ENCODE peak calls at places on chromosomes 2 and 18, in ten cellular contexts. One of them, this sample, is unnamed.

GRCh38 chr2:236180501-236180816 is 12.3 kb upstream of the GBX2 start:
- DNase-seq in body of pancreas: no peak
- DNase-seq in cardiac muscle cell: no peak
- DNase-seq in adipocyte: no peak
- DNase-seq in CD4-positive, CD25-positive, alpha-beta regulatory T cell: no peak
- DNase-seq in upper lobe of right lung: no peak
- DNase-seq in effector memory CD4-positive, alpha-beta T cell: no peak
- DNase-seq in colonic mucosa: no peak
- DNase-seq in SK-N-SH: no peak
- DNase-seq in Peyer's patch: no peak
- DNase-seq in this sample: no peak

GRCh38 chr18:61855127-61855991 is 37.4 kb downstream of the RNF152 start:
- DNase-seq in SK-N-SH: peak; percentile 69
- DNase-seq in adipocyte: no peak
- DNase-seq in effector memory CD4-positive, alpha-beta T cell: no peak
- DNase-seq in CD4-positive, CD25-positive, alpha-beta regulatory T cell: no peak
- DNase-seq in cardiac muscle cell: no peak
- DNase-seq in body of pancreas: no peak
- DNase-seq in colonic mucosa: no peak
- DNase-seq in Peyer's patch: no peak
- DNase-seq in upper lobe of right lung: no peak
- DNase-seq in this sample: no peak

GRCh38 chr18:29873211-29873610 is 1169.3 kb downstream of the DSC3 start:
- DNase-seq in colonic mucosa: no peak
- DNase-seq in Peyer's patch: no peak
- DNase-seq in upper lobe of right lung: no peak
- DNase-seq in cardiac muscle cell: no peak
- DNase-seq in SK-N-SH: no peak
- DNase-seq in body of pancreas: no peak
- DNase-seq in adipocyte: no peak
- DNase-seq in CD4-positive, CD25-positive, alpha-beta regulatory T cell: no peak
- DNase-seq in effector memory CD4-positive, alpha-beta T cell: no peak
- DNase-seq in this sample: no peak

GRCh38 chr2:85661139-85661858 is 6.7 kb downstream of the SFTPB start:
- DNase-seq in adipocyte: no peak
- DNase-seq in Peyer's patch: no peak
- DNase-seq in effector memory CD4-positive, alpha-beta T cell: no peak
- DNase-seq in SK-N-SH: no peak
- DNase-seq in CD4-positive, CD25-positive, alpha-beta regulatory T cell: no peak
- DNase-seq in cardiac muscle cell: no peak
- DNase-seq in upper lobe of right lung: peak; percentile 85
- DNase-seq in body of pancreas: no peak
- DNase-seq in colonic mucosa: no peak
- DNase-seq in this sample: no peak

GRCh38 chr2:219107837-219108236 is 47.1 kb upstream of the IHH start:
- DNase-seq in colonic mucosa: peak; percentile 49
- DNase-seq in upper lobe of right lung: peak; percentile 67
- DNase-seq in cardiac muscle cell: peak; percentile 35
- DNase-seq in Peyer's patch: no peak
- DNase-seq in SK-N-SH: no peak
- DNase-seq in effector memory CD4-positive, alpha-beta T cell: no peak
- DNase-seq in CD4-positive, CD25-positive, alpha-beta regulatory T cell: no peak
- DNase-seq in body of pancreas: no peak
- DNase-seq in adipocyte: no peak
- DNase-seq in this sample: no peak

GRCh38 chr18:32318581-32318980 is 128.7 kb downstream of the MEP1B start:
- DNase-seq in upper lobe of right lung: no peak
- DNase-seq in SK-N-SH: no peak
- DNase-seq in colonic mucosa: no peak
- DNase-seq in cardiac muscle cell: no peak
- DNase-seq in effector memory CD4-positive, alpha-beta T cell: no peak
- DNase-seq in Peyer's patch: no peak
- DNase-seq in body of pancreas: no peak
- DNase-seq in adipocyte: no peak
- DNase-seq in CD4-positive, CD25-positive, alpha-beta regulatory T cell: no peak
- DNase-seq in this sample: no peak

GRCh38 chr18:80154293-80154692 is 45.2 kb downstream of the ADNP2 start:
- DNase-seq in upper lobe of right lung: no peak
- DNase-seq in SK-N-SH: no peak
- DNase-seq in body of pancreas: peak; percentile 58
- DNase-seq in Peyer's patch: peak; percentile 34
- DNase-seq in colonic mucosa: no peak
- DNase-seq in effector memory CD4-positive, alpha-beta T cell: no peak
- DNase-seq in CD4-positive, CD25-positive, alpha-beta regulatory T cell: no peak
- DNase-seq in adipocyte: peak; percentile 36
- DNase-seq in cardiac muscle cell: no peak
- DNase-seq in this sample: no peak

GRCh38 chr2:62333961-62334360 is 138.0 kb downstream of the B3GNT2 start:
- DNase-seq in colonic mucosa: no peak
- DNase-seq in body of pancreas: no peak
- DNase-seq in Peyer's patch: no peak
- DNase-seq in CD4-positive, CD25-positive, alpha-beta regulatory T cell: no peak
- DNase-seq in cardiac muscle cell: peak; percentile 27
- DNase-seq in SK-N-SH: peak; percentile 55
- DNase-seq in upper lobe of right lung: no peak
- DNase-seq in effector memory CD4-positive, alpha-beta T cell: no peak
- DNase-seq in adipocyte: no peak
- DNase-seq in this sample: no peak

GRCh38 chr2:100358554-100358953 is 36.3 kb upstream of the LONRF2 start:
- DNase-seq in Peyer's patch: no peak
- DNase-seq in adipocyte: no peak
- DNase-seq in colonic mucosa: no peak
- DNase-seq in cardiac muscle cell: no peak
- DNase-seq in SK-N-SH: no peak
- DNase-seq in effector memory CD4-positive, alpha-beta T cell: no peak
- DNase-seq in body of pancreas: no peak
- DNase-seq in upper lobe of right lung: no peak
- DNase-seq in CD4-positive, CD25-positive, alpha-beta regulatory T cell: no peak
- DNase-seq in this sample: no peak

GRCh38 chr2:54706622-54707021 is 16.8 kb upstream of the EML6 start:
- DNase-seq in cardiac muscle cell: no peak
- DNase-seq in effector memory CD4-positive, alpha-beta T cell: no peak
- DNase-seq in SK-N-SH: no peak
- DNase-seq in upper lobe of right lung: no peak
- DNase-seq in CD4-positive, CD25-positive, alpha-beta regulatory T cell: no peak
- DNase-seq in Peyer's patch: no peak
- DNase-seq in adipocyte: no peak
- DNase-seq in colonic mucosa: no peak
- DNase-seq in body of pancreas: no peak
- DNase-seq in this sample: no peak

GRCh38 chr2:27206346-27206745 is 5.5 kb upstream of the ATRAID start:
- DNase-seq in CD4-positive, CD25-positive, alpha-beta regulatory T cell: no peak
- DNase-seq in Peyer's patch: no peak
- DNase-seq in colonic mucosa: no peak
- DNase-seq in SK-N-SH: no peak
- DNase-seq in body of pancreas: no peak
- DNase-seq in adipocyte: no peak
- DNase-seq in effector memory CD4-positive, alpha-beta T cell: no peak
- DNase-seq in cardiac muscle cell: no peak
- DNase-seq in upper lobe of right lung: no peak
- DNase-seq in this sample: no peak

GRCh38 chr2:27211241-27211942 is 449 bp upstream of the ATRAID start:
- DNase-seq in body of pancreas: no peak
- DNase-seq in Peyer's patch: no peak
- DNase-seq in SK-N-SH: peak; percentile 74
- DNase-seq in effector memory CD4-positive, alpha-beta T cell: no peak
- DNase-seq in cardiac muscle cell: no peak
- DNase-seq in colonic mucosa: no peak
- DNase-seq in CD4-positive, CD25-positive, alpha-beta regulatory T cell: no peak
- DNase-seq in adipocyte: no peak
- DNase-seq in upper lobe of right lung: no peak
- DNase-seq in this sample: no peak

GRCh38 chr2:27205206-27205605 is 6.6 kb upstream of the ATRAID start:
- DNase-seq in SK-N-SH: no peak
- DNase-seq in adipocyte: no peak
- DNase-seq in cardiac muscle cell: no peak
- DNase-seq in colonic mucosa: no peak
- DNase-seq in effector memory CD4-positive, alpha-beta T cell: no peak
- DNase-seq in body of pancreas: no peak
- DNase-seq in CD4-positive, CD25-positive, alpha-beta regulatory T cell: no peak
- DNase-seq in Peyer's patch: no peak
- DNase-seq in upper lobe of right lung: no peak
- DNase-seq in this sample: no peak

GRCh38 chr2:27209621-27210401 is 2.0 kb upstream of the ATRAID start:
- DNase-seq in upper lobe of right lung: no peak
- DNase-seq in cardiac muscle cell: no peak
- DNase-seq in CD4-positive, CD25-positive, alpha-beta regulatory T cell: no peak
- DNase-seq in effector memory CD4-positive, alpha-beta T cell: no peak
- DNase-seq in colonic mucosa: peak; percentile 34
- DNase-seq in adipocyte: no peak
- DNase-seq in Peyer's patch: no peak
- DNase-seq in SK-N-SH: no peak
- DNase-seq in body of pancreas: no peak
- DNase-seq in this sample: no peak

GRCh38 chr2:27208486-27209050 is 3.3 kb upstream of the ATRAID start:
- DNase-seq in CD4-positive, CD25-positive, alpha-beta regulatory T cell: no peak
- DNase-seq in upper lobe of right lung: no peak
- DNase-seq in effector memory CD4-positive, alpha-beta T cell: no peak
- DNase-seq in cardiac muscle cell: no peak
- DNase-seq in SK-N-SH: no peak
- DNase-seq in colonic mucosa: no peak
- DNase-seq in adipocyte: no peak
- DNase-seq in body of pancreas: no peak
- DNase-seq in Peyer's patch: no peak
- DNase-seq in this sample: no peak
- H3K4me1 ChIP-seq in CD4-positive, CD25-positive, alpha-beta regulatory T cell: peaks cover 16% of the 10 kb centered on the region
- H3K4me1 ChIP-seq in upper lobe of right lung: peaks cover 6% of the 10 kb centered on the region
- H3K4me1 ChIP-seq in effector memory CD4-positive, alpha-beta T cell: peaks cover 22% of the 10 kb centered on the region
- H3K4me1 ChIP-seq in cardiac muscle cell: peaks cover 10% of the 10 kb centered on the region
- H3K4me1 ChIP-seq in SK-N-SH: peaks cover 20% of the 10 kb centered on the region
- H3K4me1 ChIP-seq in colonic mucosa: peaks cover 4% of the 10 kb centered on the region
- H3K4me1 ChIP-seq in adipocyte: peaks cover 40% of the 10 kb centered on the region
- H3K4me1 ChIP-seq in body of pancreas: peaks cover 17% of the 10 kb centered on the region
- H3K4me1 ChIP-seq in Peyer's patch: peaks cover 5% of the 10 kb centered on the region
- H3K4me1 ChIP-seq in this sample: peaks cover 9% of the 10 kb centered on the region

GRCh38 chr2:128321784-128322650 is 3.3 kb upstream of the HS6ST1 start:
- DNase-seq in adipocyte: peak; percentile 94
- DNase-seq in cardiac muscle cell: peak; percentile 91
- DNase-seq in upper lobe of right lung: peak; percentile 91
- DNase-seq in effector memory CD4-positive, alpha-beta T cell: peak; percentile 66
- DNase-seq in body of pancreas: peak; percentile 89
- DNase-seq in CD4-positive, CD25-positive, alpha-beta regulatory T cell: peak; percentile 74
- DNase-seq in SK-N-SH: peak; percentile 96
- DNase-seq in colonic mucosa: peak; percentile 85
- DNase-seq in Peyer's patch: peak; percentile 72
- DNase-seq in this sample: no peak

GRCh38 chr2:128319773-128320608 is 1.3 kb upstream of the HS6ST1 start:
- DNase-seq in CD4-positive, CD25-positive, alpha-beta regulatory T cell: no peak
- DNase-seq in SK-N-SH: peak; percentile 41
- DNase-seq in colonic mucosa: no peak
- DNase-seq in body of pancreas: no peak
- DNase-seq in cardiac muscle cell: no peak
- DNase-seq in adipocyte: no peak
- DNase-seq in upper lobe of right lung: peak; percentile 61
- DNase-seq in effector memory CD4-positive, alpha-beta T cell: no peak
- DNase-seq in Peyer's patch: peak; percentile 13
- DNase-seq in this sample: no peak

GRCh38 chr2:128319457-128319772 is 747 bp upstream of the HS6ST1 start:
- DNase-seq in CD4-positive, CD25-positive, alpha-beta regulatory T cell: no peak
- DNase-seq in adipocyte: no peak
- DNase-seq in upper lobe of right lung: no peak
- DNase-seq in cardiac muscle cell: no peak
- DNase-seq in body of pancreas: no peak
- DNase-seq in effector memory CD4-positive, alpha-beta T cell: no peak
- DNase-seq in SK-N-SH: peak; percentile 36
- DNase-seq in colonic mucosa: no peak
- DNase-seq in Peyer's patch: peak; percentile 14
- DNase-seq in this sample: no peak

GRCh38 chr2:128321421-128321775 is 2.7 kb upstream of the HS6ST1 start:
- DNase-seq in SK-N-SH: no peak
- DNase-seq in body of pancreas: peak; percentile 14
- DNase-seq in adipocyte: no peak
- DNase-seq in Peyer's patch: peak; percentile 14
- DNase-seq in colonic mucosa: no peak
- DNase-seq in CD4-positive, CD25-positive, alpha-beta regulatory T cell: no peak
- DNase-seq in cardiac muscle cell: no peak
- DNase-seq in effector memory CD4-positive, alpha-beta T cell: no peak
- DNase-seq in upper lobe of right lung: no peak
- DNase-seq in this sample: no peak

DNA sequence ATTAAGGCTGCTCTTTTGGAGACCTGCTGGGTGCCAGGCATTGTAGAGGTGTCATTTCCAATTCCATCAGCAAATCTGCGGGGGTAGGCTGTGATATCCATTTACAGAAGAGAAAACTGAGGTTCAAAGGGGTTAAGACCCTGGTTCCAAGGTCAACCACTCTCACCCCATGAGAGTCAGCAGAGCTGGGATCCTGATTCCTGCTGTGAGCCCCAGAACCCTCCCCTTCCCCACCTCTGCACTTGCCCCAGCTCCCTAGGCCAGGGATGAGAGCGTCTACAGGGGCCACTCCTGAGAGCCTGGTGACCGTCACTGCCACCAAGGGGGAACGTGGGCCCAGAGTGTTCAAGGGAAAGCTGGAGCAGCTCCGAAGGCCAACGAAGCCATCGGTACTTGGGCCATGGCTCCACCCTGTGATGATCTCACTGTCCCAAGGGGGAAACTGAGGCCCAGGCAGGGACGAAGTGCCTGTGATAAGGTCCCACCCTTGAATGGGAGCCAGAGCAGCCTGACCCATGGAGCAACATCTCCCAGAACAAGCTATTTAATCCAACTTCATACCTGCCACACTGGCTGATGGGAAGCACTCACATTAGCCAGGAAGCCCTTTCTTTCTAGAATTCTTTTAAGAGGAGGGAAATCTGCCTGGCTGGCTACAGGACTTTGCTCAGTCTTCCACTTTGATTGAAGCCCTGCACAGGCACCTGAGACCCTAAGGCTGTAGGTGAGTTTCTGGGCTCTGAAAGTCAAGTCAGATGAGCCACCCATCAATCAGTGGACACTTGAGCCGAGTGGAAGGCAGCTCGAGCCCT is 2.1 kb upstream of the HS6ST1 start:
- DNase-seq in body of pancreas: no peak
- DNase-seq in Peyer's patch: peak; percentile 14
- DNase-seq in effector memory CD4-positive, alpha-beta T cell: no peak
- DNase-seq in cardiac muscle cell: no peak
- DNase-seq in CD4-positive, CD25-positive, alpha-beta regulatory T cell: no peak
- DNase-seq in colonic mucosa: no peak
- DNase-seq in upper lobe of right lung: no peak
- DNase-seq in SK-N-SH: no peak
- DNase-seq in adipocyte: no peak
- DNase-seq in this sample: no peak
- H3K4me1 ChIP-seq in body of pancreas: peaks cover 46% of the 10 kb centered on the region
- H3K4me1 ChIP-seq in Peyer's patch: peaks cover 27% of the 10 kb centered on the region
- H3K4me1 ChIP-seq in effector memory CD4-positive, alpha-beta T cell: peaks cover 38% of the 10 kb centered on the region
- H3K4me1 ChIP-seq in cardiac muscle cell: no peaks in the 10 kb centered on the region
- H3K4me1 ChIP-seq in CD4-positive, CD25-positive, alpha-beta regulatory T cell: peaks cover 34% of the 10 kb centered on the region
- H3K4me1 ChIP-seq in colonic mucosa: peaks cover 6% of the 10 kb centered on the region
- H3K4me1 ChIP-seq in upper lobe of right lung: peaks cover 22% of the 10 kb centered on the region
- H3K4me1 ChIP-seq in SK-N-SH: peaks cover 43% of the 10 kb centered on the region
- H3K4me1 ChIP-seq in adipocyte: peaks cover 26% of the 10 kb centered on the region
- H3K4me1 ChIP-seq in this sample: peaks cover 49% of the 10 kb centered on the region

GRCh38 chr2:105781274-105781673 is 36.6 kb downstream of the NCK2 start:
- DNase-seq in colonic mucosa: no peak
- DNase-seq in cardiac muscle cell: no peak
- DNase-seq in adipocyte: peak; percentile 30
- DNase-seq in CD4-positive, CD25-positive, alpha-beta regulatory T cell: no peak
- DNase-seq in effector memory CD4-positive, alpha-beta T cell: no peak
- DNase-seq in upper lobe of right lung: no peak
- DNase-seq in Peyer's patch: peak; percentile 6
- DNase-seq in SK-N-SH: no peak
- DNase-seq in body of pancreas: no peak
- DNase-seq in this sample: no peak
- H3K4me1 ChIP-seq in colonic mucosa: no peaks in the 10 kb centered on the region
- H3K4me1 ChIP-seq in cardiac muscle cell: no peaks in the 10 kb centered on the region
- H3K4me1 ChIP-seq in adipocyte: peaks cover 10% of the 10 kb centered on the region
- H3K4me1 ChIP-seq in CD4-positive, CD25-positive, alpha-beta regulatory T cell: peaks cover 93% of the 10 kb centered on the region
- H3K4me1 ChIP-seq in effector memory CD4-positive, alpha-beta T cell: peaks cover 91% of the 10 kb centered on the region
- H3K4me1 ChIP-seq in upper lobe of right lung: peaks cover 28% of the 10 kb centered on the region
- H3K4me1 ChIP-seq in Peyer's patch: peaks cover 19% of the 10 kb centered on the region
- H3K4me1 ChIP-seq in SK-N-SH: peaks cover 21% of the 10 kb centered on the region
- H3K4me1 ChIP-seq in body of pancreas: peaks cover 50% of the 10 kb centered on the region
- H3K4me1 ChIP-seq in this sample: peaks cover 6% of the 10 kb centered on the region

GRCh38 chr2:195396479-195396878 is 260.5 kb upstream of the SLC39A10 start:
- DNase-seq in body of pancreas: no peak
- DNase-seq in SK-N-SH: no peak
- DNase-seq in adipocyte: no peak
- DNase-seq in colonic mucosa: no peak
- DNase-seq in CD4-positive, CD25-positive, alpha-beta regulatory T cell: no peak
- DNase-seq in upper lobe of right lung: no peak
- DNase-seq in Peyer's patch: no peak
- DNase-seq in cardiac muscle cell: no peak
- DNase-seq in effector memory CD4-positive, alpha-beta T cell: no peak
- DNase-seq in this sample: no peak
- H3K4me1 ChIP-seq in body of pancreas: no peaks in the 10 kb centered on the region
- H3K4me1 ChIP-seq in SK-N-SH: no peaks in the 10 kb centered on the region
- H3K4me1 ChIP-seq in adipocyte: no peaks in the 10 kb centered on the region
- H3K4me1 ChIP-seq in colonic mucosa: no peaks in the 10 kb centered on the region
- H3K4me1 ChIP-seq in CD4-positive, CD25-positive, alpha-beta regulatory T cell: no peaks in the 10 kb centered on the region
- H3K4me1 ChIP-seq in upper lobe of right lung: no peaks in the 10 kb centered on the region
- H3K4me1 ChIP-seq in Peyer's patch: no peaks in the 10 kb centered on the region
- H3K4me1 ChIP-seq in cardiac muscle cell: no peaks in the 10 kb centered on the region
- H3K4me1 ChIP-seq in effector memory CD4-positive, alpha-beta T cell: no peaks in the 10 kb centered on the region
- H3K4me1 ChIP-seq in this sample: no peaks in the 10 kb centered on the region

This sample was measured in thoracic aorta.